ENCODE peak calls at places on chromosome 14, in seven cellular contexts. F, J, Q, X, M, S and I are unnamed samples.

GRCh38 chr14:56065621-56066295 is 52.5 kb upstream of the PELI2 start:
- DNase-seq in F (no peak), J (no peak), Q (no peak), X (no peak), M (no peak), S (no peak), I (no peak)

GRCh38 chr14:96671218-96671617 is 126.0 kb upstream of the VRK1 start:
- DNase-seq in F (no peak), J (no peak), Q (no peak), X (no peak), M (no peak), S (no peak), I (no peak)

GRCh38 chr14:99321236-99321925 is 49.4 kb upstream of the BCL11B start:
- DNase-seq in F (no peak), J (no peak), Q (no peak), X (no peak), M (no peak), S (no peak), I (peak)

GRCh38 chr14:102849522-102850379 is 72.5 kb downstream of the TRAF3 start:
- DNase-seq in F (no peak), J (peak), Q (no peak), X (peak), M (no peak), S (no peak), I (no peak)

GRCh38 chr14:53715390-53715730 is 241.3 kb downstream of the BMP4 start:
- DNase-seq in F (no peak), J (peak), Q (peak), X (peak), M (no peak), S (no peak), I (no peak)

GRCh38 chr14:39368261-39368959 is 63.8 kb downstream of the FBXO33 start:
- DNase-seq in F (no peak), J (peak), Q (peak), X (peak), M (no peak), S (no peak), I (no peak)

GRCh38 chr14:44529026-44529425 is 21.9 kb upstream of the FSCB start:
- DNase-seq in F (no peak), J (peak), Q (no peak), X (peak), M (no peak), S (no peak), I (no peak)

GRCh38 chr14:90248594-90248993 is 7.8 kb upstream of the PSMC1 start:
- DNase-seq in F (no peak), J (no peak), Q (no peak), X (no peak), M (no peak), S (no peak), I (no peak)

GRCh38 chr14:104342435-104343293 is 204.3 kb downstream of the KIF26A start:
- DNase-seq in F (no peak), J (no peak), Q (peak), X (no peak), M (no peak), S (no peak), I (no peak)

GRCh38 chr14:104339829-104340228 is 201.4 kb downstream of the KIF26A start:
- DNase-seq in F (no peak), J (no peak), Q (no peak), X (no peak), M (no peak), S (no peak), I (no peak)

GRCh38 chr14:104343294-104343625 is 204.9 kb downstream of the KIF26A start:
- DNase-seq in F (no peak), J (no peak), Q (no peak), X (no peak), M (no peak), S (no peak), I (no peak)

GRCh38 chr14:104343690-104344640 is 205.6 kb downstream of the KIF26A start:
- DNase-seq in F (no peak), J (no peak), Q (peak), X (no peak), M (no peak), S (no peak), I (no peak)

GRCh38 chr14:104341532-104342434 is 203.4 kb downstream of the KIF26A start:
- DNase-seq in F (peak), J (no peak), Q (peak), X (no peak), M (no peak), S (no peak), I (no peak)
- TF ChIP-seq CTCF in F (peak), J (no peak), Q (peak), X (no peak), M (peak), S (no peak), I (peak)

GRCh38 chr14:22829661-22830328 is at the start of gene MRPL52:
- DNase-seq in F (peak), J (peak), Q (peak), X (peak), M (peak), S (peak), I (peak)
- TF ChIP-seq CTCF in F (no peak), J (no peak), Q (no peak), X (no peak), M (no peak), S (no peak), I (no peak)

GRCh38 chr14:94354638-94355185 is 31.6 kb upstream of the SERPINA6 start:
- DNase-seq in F (no peak), J (no peak), Q (no peak), X (no peak), M (no peak), S (no peak), I (peak)

GRCh38 chr14:94357166-94357565 is 31.2 kb downstream of the SERPINA1 start:
- DNase-seq in F (no peak), J (no peak), Q (no peak), X (no peak), M (no peak), S (no peak), I (no peak)

GRCh38 chr14:94360945-94361565 is 27.3 kb downstream of the SERPINA1 start:
- DNase-seq in F (no peak), J (no peak), Q (no peak), X (no peak), M (no peak), S (no peak), I (no peak)

GRCh38 chr14:94356379-94357056 is 31.9 kb downstream of the SERPINA1 start:
- DNase-seq in F (no peak), J (no peak), Q (no peak), X (no peak), M (no peak), S (no peak), I (no peak)

GRCh38 chr14:94355191-94355794 is 32.2 kb upstream of the SERPINA6 start:
- DNase-seq in F (no peak), J (peak), Q (peak), X (peak), M (peak), S (no peak), I (peak)
- TF ChIP-seq CTCF in F (peak), J (peak), Q (peak), X (peak), M (peak), S (no peak), I (peak)

DNA sequence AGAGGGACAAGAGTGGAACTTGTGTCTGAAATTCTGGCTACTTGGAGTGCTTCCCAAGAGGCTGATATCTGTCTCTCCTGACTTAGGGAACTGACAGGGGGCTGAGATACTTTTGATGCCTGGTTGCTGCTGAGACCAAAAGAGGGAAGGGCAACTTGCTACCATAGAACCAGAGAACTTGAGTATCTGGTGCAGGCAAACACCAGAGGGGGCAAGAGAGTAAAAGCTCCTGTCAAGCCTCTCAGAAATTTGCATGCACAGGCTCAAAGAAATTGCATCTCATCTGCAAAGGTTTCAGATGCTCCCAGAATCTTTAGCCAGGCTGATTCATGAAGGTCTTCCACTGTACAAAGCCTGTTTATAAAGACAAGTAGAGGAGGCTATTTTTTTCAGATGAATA is 391.3 kb upstream of the FOXG1 start:
- DNase-seq in F (no peak), J (peak), Q (peak), X (peak), M (no peak), S (no peak), I (no peak)
- TF ChIP-seq CTCF in F (no peak), J (peak), Q (peak), X (no peak), M (no peak), S (no peak), I (peak)

DNA sequence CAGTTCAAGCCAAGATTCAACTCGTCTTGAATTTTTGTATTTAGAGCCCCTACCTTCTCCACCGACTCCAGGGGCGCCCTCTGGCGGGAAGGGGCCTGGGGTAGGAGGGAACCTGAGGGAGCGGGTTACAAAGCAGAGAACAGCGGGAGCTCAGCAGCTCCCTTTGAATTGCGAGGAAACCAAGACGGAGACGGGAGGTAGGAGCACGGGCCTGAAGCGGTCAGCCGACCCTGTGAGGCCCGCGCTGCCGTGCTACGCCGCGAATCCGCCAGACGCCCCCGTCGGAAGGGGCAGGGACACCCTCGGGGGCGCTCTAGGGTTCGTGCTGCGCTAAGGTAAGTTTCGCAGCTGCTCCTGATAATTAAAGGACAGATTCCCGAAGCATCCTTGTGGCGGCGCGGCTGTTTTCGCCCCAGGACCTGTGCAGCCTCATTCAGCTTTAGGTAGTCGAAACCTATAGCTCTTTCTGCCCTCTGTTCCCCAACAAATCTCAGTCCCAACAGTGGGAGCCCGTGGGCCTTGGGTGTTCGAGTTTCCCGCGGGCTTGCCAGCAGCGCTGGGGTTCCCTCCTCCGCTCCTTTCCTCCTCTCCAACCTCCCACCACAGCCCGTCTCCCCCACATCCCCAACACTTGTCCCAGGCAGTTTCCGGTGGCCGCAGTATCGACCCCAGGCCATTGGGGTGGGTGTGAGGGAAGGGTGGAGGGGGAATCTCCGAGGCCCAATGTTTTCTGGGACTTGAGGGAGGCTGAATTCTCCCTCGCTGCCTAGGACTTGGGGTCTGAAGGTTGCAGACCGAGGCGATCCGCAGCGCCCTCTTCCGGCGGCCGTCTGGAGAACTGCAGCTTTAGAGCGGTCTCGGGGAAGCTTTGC is 5.1 kb upstream of the NKX2-1 start:
- DNase-seq in F (no peak), J (no peak), Q (peak), X (no peak), M (no peak), S (no peak), I (peak)
- TF ChIP-seq CTCF in F (no peak), J (peak), Q (peak), X (peak), M (peak), S (no peak), I (peak)

GRCh38 chr14:64801046-64801445 is 78.7 kb downstream of the SPTB start:
- DNase-seq in F (no peak), J (no peak), Q (no peak), X (no peak), M (no peak), S (no peak), I (no peak)

GRCh38 chr14:64801800-64802199 is 77.9 kb downstream of the SPTB start:
- DNase-seq in F (no peak), J (peak), Q (peak), X (peak), M (no peak), S (no peak), I (no peak)

GRCh38 chr14:64800000-64800399 is 79.7 kb downstream of the SPTB start:
- DNase-seq in F (no peak), J (peak), Q (peak), X (peak), M (no peak), S (no peak), I (no peak)

GRCh38 chr14:64796369-64796768 is 83.3 kb downstream of the SPTB start:
- DNase-seq in F (no peak), J (no peak), Q (no peak), X (no peak), M (no peak), S (no peak), I (no peak)

DNA sequence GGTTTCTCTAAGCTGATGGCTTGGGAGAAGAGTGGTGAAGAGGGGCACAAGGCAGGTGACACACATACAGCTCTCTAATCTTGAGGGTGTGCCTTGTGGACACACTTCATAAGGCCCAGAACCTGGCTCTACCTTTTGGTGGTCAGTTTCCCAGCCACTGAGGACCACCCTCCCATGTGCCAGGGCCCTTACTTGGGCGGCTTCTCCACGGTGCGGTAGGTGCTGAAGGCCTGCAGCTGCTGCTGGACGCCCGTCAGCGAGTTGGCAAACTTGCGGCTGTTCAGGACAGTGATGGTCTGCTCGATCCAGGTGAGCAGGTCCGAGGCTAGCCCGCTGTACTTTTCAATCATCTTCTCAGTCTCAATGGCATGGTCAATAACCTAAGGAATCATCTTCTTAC is 80.2 kb downstream of the SPTB start:
- DNase-seq in F (no peak), J (no peak), Q (no peak), X (no peak), M (no peak), S (no peak), I (no peak)
- TF ChIP-seq CTCF in F (no peak), J (no peak), Q (no peak), X (no peak), M (no peak), S (no peak), I (no peak)